ENCODE peak calls at places on chromosomes 13 and 19, in five cellular contexts. One of them, this sample, is unnamed.

GRCh38 chr19:48739835-48740704 is at the start of gene RASIP1:
- DNase-seq in A549: no peak
- DNase-seq in RWPE2: no peak
- DNase-seq in ovary: peak; percentile 43
- DNase-seq in fibroblast of lung: no peak
- DNase-seq in this sample: peak; percentile 88

GRCh38 chr13:114021464-114022308 is 47.8 kb upstream of the C13orf46 start:
- DNase-seq in A549: no peak
- DNase-seq in fibroblast of lung: no peak
- DNase-seq in RWPE2: no peak
- DNase-seq in ovary: no peak
- DNase-seq in this sample: peak; percentile 9

GRCh38 chr19:3503036-3503572 is 2.6 kb upstream of the DOHH start:
- DNase-seq in RWPE2: no peak
- DNase-seq in ovary: no peak
- DNase-seq in fibroblast of lung: no peak
- DNase-seq in A549: no peak
- DNase-seq in this sample: no peak

GRCh38 chr19:16249826-16250434 is 52.2 kb downstream of the AP1M1 start:
- DNase-seq in A549: no peak
- DNase-seq in RWPE2: no peak
- DNase-seq in fibroblast of lung: peak; percentile 46
- DNase-seq in ovary: no peak
- DNase-seq in this sample: no peak

GRCh38 chr13:41019027-41019487 is at the start of gene ELF1:
- DNase-seq in fibroblast of lung: peak; percentile 65
- DNase-seq in A549: peak; percentile 84
- DNase-seq in RWPE2: no peak
- DNase-seq in ovary: peak; percentile 33
- DNase-seq in this sample: no peak

GRCh38 chr13:106376411-106377112 is 158.9 kb downstream of the EFNB2 start:
- DNase-seq in ovary: no peak
- DNase-seq in fibroblast of lung: peak; percentile 92
- DNase-seq in A549: peak; percentile 48
- DNase-seq in RWPE2: peak; percentile 76
- DNase-seq in this sample: no peak

GRCh38 chr19:47272448-47273312 is 2.0 kb upstream of the INAFM1 start:
- DNase-seq in fibroblast of lung: peak; percentile 32
- DNase-seq in A549: no peak
- DNase-seq in RWPE2: no peak
- DNase-seq in ovary: peak; percentile 76
- DNase-seq in this sample: peak; percentile 63

GRCh38 chr19:11092181-11092538 is 2.9 kb downstream of the LDLR start:
- DNase-seq in A549: peak; percentile 62
- DNase-seq in RWPE2: no peak
- DNase-seq in fibroblast of lung: peak; percentile 64
- DNase-seq in ovary: no peak
- DNase-seq in this sample: no peak

GRCh38 chr13:51745236-51745635 is 58.7 kb downstream of the DHRS12 start:
- DNase-seq in ovary: no peak
- DNase-seq in fibroblast of lung: no peak
- DNase-seq in RWPE2: no peak
- DNase-seq in A549: no peak
- DNase-seq in this sample: no peak

GRCh38 chr13:99208185-99208584 is 7.5 kb downstream of the UBAC2 start:
- DNase-seq in A549: no peak
- DNase-seq in RWPE2: no peak
- DNase-seq in ovary: no peak
- DNase-seq in fibroblast of lung: no peak
- DNase-seq in this sample: no peak

GRCh38 chr19:46776927-46777911 is 11.2 kb downstream of the SLC1A5 start:
- DNase-seq in RWPE2: no peak
- DNase-seq in ovary: no peak
- DNase-seq in A549: peak; percentile 55
- DNase-seq in fibroblast of lung: no peak
- DNase-seq in this sample: no peak

GRCh38 chr13:38905861-38906260 is 84.8 kb downstream of the STOML3 start:
- DNase-seq in fibroblast of lung: no peak
- DNase-seq in RWPE2: no peak
- DNase-seq in ovary: no peak
- DNase-seq in A549: no peak
- DNase-seq in this sample: no peak

GRCh38 chr13:104779311-104779710 is 1713.1 kb upstream of the SLC10A2 start:
- DNase-seq in fibroblast of lung: peak; percentile 90
- DNase-seq in ovary: no peak
- DNase-seq in RWPE2: no peak
- DNase-seq in A549: no peak
- DNase-seq in this sample: no peak

GRCh38 chr13:114261328-114261965 is 20.0 kb upstream of the UPF3A start:
- DNase-seq in A549: no peak
- DNase-seq in ovary: no peak
- DNase-seq in RWPE2: no peak
- DNase-seq in fibroblast of lung: no peak
- DNase-seq in this sample: no peak

GRCh38 chr13:114065926-114066774 is 66.3 kb downstream of the RASA3 start:
- DNase-seq in ovary: no peak
- DNase-seq in RWPE2: no peak
- DNase-seq in fibroblast of lung: no peak
- DNase-seq in A549: no peak
- DNase-seq in this sample: peak; percentile 66

GRCh38 chr13:73722120-73722519 is 412.1 kb downstream of the KLF12 start:
- DNase-seq in A549: peak; percentile 21
- DNase-seq in RWPE2: no peak
- DNase-seq in fibroblast of lung: peak; percentile 46
- DNase-seq in ovary: no peak
- DNase-seq in this sample: no peak

GRCh38 chr19:40576181-40576584 is 490 bp upstream of the SHKBP1 start:
- DNase-seq in RWPE2: no peak
- DNase-seq in A549: no peak
- DNase-seq in fibroblast of lung: no peak
- DNase-seq in ovary: no peak
- DNase-seq in this sample: peak; percentile 70

GRCh38 chr13:113076681-113077401 is 28.8 kb upstream of the F7 start:
- DNase-seq in RWPE2: peak; percentile 44
- DNase-seq in fibroblast of lung: no peak
- DNase-seq in ovary: no peak
- DNase-seq in A549: no peak
- DNase-seq in this sample: peak; percentile 54

GRCh38 chr19:23283925-23284324 is 33.7 kb upstream of the ZNF724 start:
- DNase-seq in fibroblast of lung: peak; percentile 9
- DNase-seq in RWPE2: no peak
- DNase-seq in ovary: peak; percentile 25
- DNase-seq in A549: peak; percentile 61
- DNase-seq in this sample: peak; percentile 34

GRCh38 chr13:24149306-24150032 is 11.1 kb upstream of the SPATA13 start:
- DNase-seq in fibroblast of lung: peak; percentile 56
- DNase-seq in ovary: no peak
- DNase-seq in A549: no peak
- DNase-seq in RWPE2: no peak
- DNase-seq in this sample: no peak
- H3K27ac ChIP-seq in fibroblast of lung: peak overlapping the region; percentile 83
- H3K27ac ChIP-seq in ovary: no peak overlapping the region
- H3K27ac ChIP-seq in A549: peak overlapping the region; percentile 85
- H3K27ac ChIP-seq in RWPE2: peak overlapping the region; percentile 15
- H3K27ac ChIP-seq in this sample: no peak overlapping the region

GRCh38 chr13:89673789-89674311 is 1673.6 kb upstream of the MIR17HG start:
- DNase-seq in A549: no peak
- DNase-seq in fibroblast of lung: no peak
- DNase-seq in RWPE2: no peak
- DNase-seq in ovary: no peak
- DNase-seq in this sample: no peak
- H3K4me3 ChIP-seq in A549: no peak overlapping the region
- H3K4me3 ChIP-seq in fibroblast of lung: no peak overlapping the region
- H3K4me3 ChIP-seq in RWPE2: no peak overlapping the region
- H3K4me3 ChIP-seq in ovary: no peak overlapping the region
- H3K4me3 ChIP-seq in this sample: no peak overlapping the region

GRCh38 chr13:27194895-27195764 is 23.5 kb upstream of the USP12 start:
- DNase-seq in RWPE2: no peak
- DNase-seq in A549: peak; percentile 88
- DNase-seq in ovary: no peak
- DNase-seq in fibroblast of lung: peak; percentile 83
- DNase-seq in this sample: no peak
- H3K27ac ChIP-seq in RWPE2: peak overlapping the region; percentile 7
- H3K27ac ChIP-seq in A549: peak overlapping the region; percentile 78
- H3K27ac ChIP-seq in ovary: no peak overlapping the region
- H3K27ac ChIP-seq in fibroblast of lung: peak overlapping the region; percentile 5
- H3K27ac ChIP-seq in this sample: no peak overlapping the region

DNA sequence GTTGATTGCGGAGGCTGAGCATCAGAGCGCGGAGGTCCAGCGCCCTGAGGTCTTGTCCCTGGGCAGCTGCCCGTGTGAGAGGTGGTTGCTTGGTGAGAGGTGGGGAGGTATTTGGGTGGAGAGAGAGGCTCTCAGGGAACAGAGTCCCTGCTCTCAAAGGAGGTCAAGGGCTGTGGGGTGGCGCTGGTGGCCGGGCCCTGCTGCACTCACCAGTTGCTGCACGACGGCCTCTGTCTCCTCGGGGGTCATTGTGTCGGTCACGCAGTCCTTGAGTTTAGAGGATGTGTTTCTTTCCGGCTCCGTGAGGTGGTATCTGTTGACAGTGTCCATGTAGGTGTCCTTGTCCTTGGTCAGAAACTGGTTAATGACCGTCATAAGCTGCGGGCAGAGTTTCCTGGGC is 95.5 kb downstream of the WTIP start:
- DNase-seq in A549: no peak
- DNase-seq in ovary: no peak
- DNase-seq in RWPE2: no peak
- DNase-seq in fibroblast of lung: no peak
- DNase-seq in this sample: no peak
- H3K4me3 ChIP-seq in A549: no peak overlapping the region
- H3K4me3 ChIP-seq in ovary: no peak overlapping the region
- H3K4me3 ChIP-seq in RWPE2: no peak overlapping the region
- H3K4me3 ChIP-seq in fibroblast of lung: no peak overlapping the region
- H3K4me3 ChIP-seq in this sample: no peak overlapping the region

GRCh38 chr13:75482820-75483079 is 781 bp upstream of the TBC1D4 start:
- DNase-seq in A549: no peak
- DNase-seq in ovary: no peak
- DNase-seq in RWPE2: no peak
- DNase-seq in fibroblast of lung: no peak
- DNase-seq in this sample: no peak
- H3K27ac ChIP-seq in A549: peak overlapping the region; percentile 92
- H3K27ac ChIP-seq in ovary: peak overlapping the region; percentile 89
- H3K27ac ChIP-seq in RWPE2: peak overlapping the region; percentile 20
- H3K27ac ChIP-seq in fibroblast of lung: no peak overlapping the region
- H3K27ac ChIP-seq in this sample: no peak overlapping the region

GRCh38 chr19:19662866-19663291 is 597 bp downstream of the ATP13A1 start:
- DNase-seq in fibroblast of lung: no peak
- DNase-seq in A549: no peak
- DNase-seq in ovary: no peak
- DNase-seq in RWPE2: no peak
- DNase-seq in this sample: no peak

GRCh38 chr19:19659646-19660245 is 3.7 kb downstream of the ATP13A1 start:
- DNase-seq in RWPE2: no peak
- DNase-seq in fibroblast of lung: no peak
- DNase-seq in ovary: peak; percentile 17
- DNase-seq in A549: no peak
- DNase-seq in this sample: no peak

GRCh38 chr19:19662344-19662743 is 1.1 kb downstream of the ATP13A1 start:
- DNase-seq in A549: no peak
- DNase-seq in fibroblast of lung: no peak
- DNase-seq in ovary: no peak
- DNase-seq in RWPE2: no peak
- DNase-seq in this sample: no peak

GRCh38 chr19:19661675-19662251 is 1.7 kb downstream of the ATP13A1 start:
- DNase-seq in A549: no peak
- DNase-seq in RWPE2: no peak
- DNase-seq in fibroblast of lung: no peak
- DNase-seq in ovary: no peak
- DNase-seq in this sample: no peak

GRCh38 chr19:19661141-19661674 is 2.3 kb downstream of the ATP13A1 start:
- DNase-seq in A549: no peak
- DNase-seq in fibroblast of lung: no peak
- DNase-seq in RWPE2: no peak
- DNase-seq in ovary: no peak
- DNase-seq in this sample: no peak
- H3K4me3 ChIP-seq in A549: no peak overlapping the region
- H3K4me3 ChIP-seq in fibroblast of lung: no peak overlapping the region
- H3K4me3 ChIP-seq in RWPE2: no peak overlapping the region
- H3K4me3 ChIP-seq in ovary: no peak overlapping the region
- H3K4me3 ChIP-seq in this sample: no peak overlapping the region

GRCh38 chr19:35114656-35115537 is 726 bp upstream of the FXYD3 start:
- DNase-seq in RWPE2: no peak
- DNase-seq in fibroblast of lung: peak; percentile 48
- DNase-seq in ovary: peak; percentile 79
- DNase-seq in A549: peak; percentile 74
- DNase-seq in this sample: peak; percentile 90

GRCh38 chr19:35117791-35118190 is 2.2 kb downstream of the FXYD3 start:
- DNase-seq in ovary: no peak
- DNase-seq in A549: no peak
- DNase-seq in fibroblast of lung: no peak
- DNase-seq in RWPE2: no peak
- DNase-seq in this sample: peak; percentile 37

GRCh38 chr19:35116085-35116801 is 620 bp downstream of the FXYD3 start:
- DNase-seq in ovary: no peak
- DNase-seq in RWPE2: peak; percentile 87
- DNase-seq in A549: no peak
- DNase-seq in fibroblast of lung: no peak
- DNase-seq in this sample: no peak

GRCh38 chr19:35117017-35117570 is 1.5 kb downstream of the FXYD3 start:
- DNase-seq in RWPE2: no peak
- DNase-seq in fibroblast of lung: no peak
- DNase-seq in ovary: no peak
- DNase-seq in A549: no peak
- DNase-seq in this sample: peak; percentile 13

DNA sequence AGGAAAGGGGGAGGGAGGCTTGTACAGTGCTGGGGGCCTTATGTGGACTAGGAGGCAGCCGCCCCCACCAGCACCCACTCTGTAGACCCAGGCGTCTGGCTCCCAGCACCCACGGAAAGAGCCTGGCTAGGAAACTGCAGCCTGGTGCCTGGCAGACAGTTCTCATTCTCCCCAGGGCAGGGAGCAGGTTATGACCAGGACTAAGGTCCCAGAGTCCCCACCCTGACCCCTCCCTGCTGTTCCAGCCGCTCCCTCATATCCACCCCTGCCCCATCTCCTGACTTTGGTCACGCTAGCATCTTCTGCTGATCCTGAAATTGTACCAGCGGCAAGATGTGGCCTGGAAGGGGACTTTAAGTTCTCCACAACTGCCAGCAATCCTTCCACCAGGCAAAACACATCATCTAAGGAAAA is at the start of gene FXYD3:
- DNase-seq in RWPE2: no peak
- DNase-seq in ovary: no peak
- DNase-seq in fibroblast of lung: no peak
- DNase-seq in A549: no peak
- DNase-seq in this sample: no peak
- H3K27ac ChIP-seq in RWPE2: peak within 1 kb of the TSS; percentile 92
- H3K27ac ChIP-seq in ovary: peak within 1 kb of the TSS; percentile 59
- H3K27ac ChIP-seq in fibroblast of lung: no peak within 1 kb of the TSS
- H3K27ac ChIP-seq in A549: peak within 1 kb of the TSS; percentile 36
- H3K27ac ChIP-seq in this sample: no peak within 1 kb of the TSS

GRCh38 chr19:14474827-14475226 is 327 bp downstream of the PTGER1 start:
- DNase-seq in fibroblast of lung: no peak
- DNase-seq in ovary: no peak
- DNase-seq in RWPE2: peak; percentile 59
- DNase-seq in A549: no peak
- DNase-seq in this sample: peak; percentile 62
- H3K4me3 ChIP-seq in fibroblast of lung: peak overlapping the region; percentile 55
- H3K4me3 ChIP-seq in ovary: no peak overlapping the region
- H3K4me3 ChIP-seq in RWPE2: no peak overlapping the region
- H3K4me3 ChIP-seq in A549: no peak overlapping the region
- H3K4me3 ChIP-seq in this sample: no peak overlapping the region